ENCODE peak calls at places on chromosomes 3 and 15, in eight cellular contexts. N is H7, G is choroid plexus epithelial cell, Q is A549, F is tibial artery, Z is fibroblast of mammary gland, S is psoas muscle, J is ovary. H is an unnamed sample.

GRCh38 chr3:170083343-170083742 is 45.5 kb downstream of the GPR160 start:
- DNase-seq in N (no peak), G (no peak), F (no peak), S (no peak), Z (no peak), Q (no peak), J (no peak), H (no peak)

GRCh38 chr3:11846281-11847034 is at the start of gene TAMM41:
- DNase-seq in J (peak), G (peak), Z (peak), N (peak), S (peak), F (peak), Q (peak), H (peak)

GRCh38 chr15:91214675-91215590 is 114.9 kb downstream of the SV2B start:
- DNase-seq in Q (no peak), Z (no peak), G (no peak), J (no peak), N (no peak), F (no peak), S (no peak), H (no peak)

GRCh38 chr15:69612112-69612511 is 159.5 kb downstream of the RPLP1 start:
- DNase-seq in Z (no peak), N (no peak), F (no peak), Q (no peak), J (no peak), S (no peak), G (no peak), H (no peak)

GRCh38 chr3:43032646-43033628 is 53.8 kb downstream of the GASK1A start:
- DNase-seq in Q (no peak), N (no peak), Z (no peak), J (no peak), S (no peak), G (no peak), F (no peak), H (no peak)

GRCh38 chr3:59023612-59024011 is 26.2 kb downstream of the CFAP20DC start:
- DNase-seq in Q (no peak), Z (no peak), F (no peak), S (no peak), J (no peak), G (no peak), N (no peak), H (no peak)

GRCh38 chr3:177174607-177175006 is 22.7 kb downstream of the TBL1XR1 start:
- DNase-seq in J (no peak), S (no peak), Z (no peak), G (no peak), Q (no peak), N (no peak), F (no peak), H (no peak)

GRCh38 chr3:38730281-38730680 is 80.8 kb upstream of the SCN5A start:
- DNase-seq in N (no peak), Z (peak), J (no peak), G (peak), S (no peak), F (no peak), Q (no peak), H (peak)

GRCh38 chr3:136465296-136465695 is 215.2 kb downstream of the PCCB start:
- DNase-seq in F (no peak), J (no peak), Z (peak), G (no peak), N (no peak), Q (no peak), S (no peak), H (no peak)

GRCh38 chr3:67384790-67385397 is 269.5 kb downstream of the SUCLG2 start:
- DNase-seq in G (peak), Q (peak), J (no peak), N (peak), S (no peak), Z (peak), F (no peak), H (peak)

GRCh38 chr15:64092864-64093626 is 593 bp downstream of the CIAO2A start:
- DNase-seq in Z (peak), N (peak), G (peak), Q (peak), J (peak), S (peak), F (no peak), H (peak)

GRCh38 chr3:177483182-177483967 is 286.1 kb upstream of the TBL1XR1 start:
- DNase-seq in Q (no peak), S (no peak), G (peak), Z (no peak), F (no peak), J (no peak), N (peak), H (no peak)

GRCh38 chr3:124459678-124460077 is 270.6 kb upstream of the UMPS start:
- DNase-seq in Q (no peak), J (no peak), G (no peak), F (no peak), S (no peak), Z (no peak), N (no peak), H (no peak)

GRCh38 chr3:187456268-187456667 is 88.1 kb downstream of the RTP4 start:
- DNase-seq in N (no peak), J (peak), Z (peak), G (peak), F (peak), Q (no peak), S (peak), H (no peak)

GRCh38 chr15:65980824-65981456 is 111.6 kb downstream of the RAB11A start:
- DNase-seq in G (peak), F (peak), S (peak), J (peak), N (peak), Q (peak), Z (peak), H (peak)

GRCh38 chr15:51629612-51630011 is 7.0 kb upstream of the DMXL2 start:
- DNase-seq in N (no peak), F (peak), Q (no peak), Z (peak), G (peak), S (no peak), J (no peak), H (no peak)

GRCh38 chr3:20079621-20080020 is 39.4 kb downstream of the KAT2B start:
- DNase-seq in F (no peak), Q (no peak), N (no peak), S (no peak), Z (no peak), G (no peak), J (no peak), H (no peak)

GRCh38 chr3:42118762-42119361 is 27.7 kb downstream of the TRAK1 start:
- DNase-seq in S (peak), G (peak), F (no peak), N (peak), Q (peak), Z (peak), J (no peak), H (peak)

GRCh38 chr15:71397377-71397776 is 282.1 kb downstream of the THSD4 start:
- DNase-seq in Q (peak), N (no peak), F (no peak), S (no peak), J (no peak), G (peak), Z (peak), H (no peak)

GRCh38 chr15:99507016-99507731 is 58.6 kb upstream of the MEF2A start:
- DNase-seq in Q (no peak), F (peak), G (peak), Z (peak), N (no peak), S (peak), J (peak), H (peak)

GRCh38 chr3:86104154-86104553 is 886.8 kb downstream of the VGLL3 start:
- DNase-seq in S (no peak), J (no peak), F (no peak), G (no peak), N (peak), Z (no peak), Q (no peak), H (no peak)

GRCh38 chr15:78322724-78323395 is 17.3 kb upstream of the CRABP1 start:
- DNase-seq in Z (no peak), Q (no peak), N (peak), J (no peak), F (no peak), S (peak), G (no peak), H (no peak)

GRCh38 chr3:190017575-190018288 is 103.0 kb downstream of the P3H2 start:
- DNase-seq in F (no peak), J (peak), S (no peak), Z (peak), G (peak), N (no peak), Q (peak), H (peak)

GRCh38 chr3:99686955-99687612 is 48.7 kb downstream of the COL8A1 start:
- DNase-seq in F (peak), Z (peak), Q (peak), G (peak), S (peak), J (peak), N (peak), H (peak)

GRCh38 chr3:194205675-194206133 is 69.8 kb downstream of the HES1 start:
- DNase-seq in Q (peak), F (no peak), S (no peak), N (peak), J (no peak), G (peak), Z (no peak), H (peak)

GRCh38 chr3:145798691-145799550 is 362.1 kb downstream of the PLOD2 start:
- DNase-seq in G (peak), J (no peak), F (no peak), S (no peak), Z (peak), N (no peak), Q (no peak), H (peak)

GRCh38 chr3:149663966-149664365 is 6.1 kb upstream of the WWTR1 start:
- DNase-seq in G (no peak), Z (no peak), J (no peak), Q (no peak), F (no peak), N (no peak), S (no peak), H (no peak)

GRCh38 chr15:83470895-83471294 is 23.8 kb downstream of the SH3GL3 start:
- DNase-seq in J (no peak), Z (no peak), Q (no peak), S (no peak), N (no peak), F (no peak), G (no peak), H (no peak)

GRCh38 chr15:29849218-29849617 is 26.9 kb upstream of the TJP1 start:
- DNase-seq in S (no peak), N (no peak), Z (no peak), G (peak), F (no peak), J (no peak), Q (no peak), H (peak)

GRCh38 chr3:108132727-108133373 is 42.0 kb upstream of the CD47 start:
- DNase-seq in N (no peak), G (peak), F (no peak), J (no peak), Q (peak), S (no peak), Z (peak), H (peak)

GRCh38 chr15:36407647-36408046 is 171.8 kb upstream of the CDIN1 start:
- DNase-seq in Z (peak), G (peak), N (peak), J (no peak), F (no peak), S (no peak), Q (no peak), H (peak)

GRCh38 chr3:14598143-14598569 is 53.4 kb upstream of the CCDC174 start:
- DNase-seq in Z (peak), Q (peak), S (no peak), G (peak), N (peak), J (no peak), F (no peak), H (peak)

GRCh38 chr3:128490650-128491070 is 2.3 kb downstream of the GATA2 start:
- DNase-seq in F (peak), S (no peak), G (no peak), J (no peak), Q (no peak), N (no peak), Z (no peak), H (peak)

GRCh38 chr3:128488636-128488994 is 4.4 kb downstream of the GATA2 start:
- DNase-seq in Z (no peak), N (no peak), Q (no peak), J (no peak), S (no peak), G (no peak), F (no peak), H (peak)

GRCh38 chr3:128488995-128489859 is 3.8 kb downstream of the GATA2 start:
- DNase-seq in G (no peak), Z (no peak), F (no peak), J (no peak), N (peak), S (no peak), Q (no peak), H (no peak)

GRCh38 chr3:128491071-128491899 is 1.7 kb downstream of the GATA2 start:
- DNase-seq in Z (no peak), G (no peak), J (no peak), Q (no peak), N (peak), F (peak), S (no peak), H (no peak)

GRCh38 chr3:128489860-128490649 is 2.9 kb downstream of the GATA2 start:
- DNase-seq in J (no peak), F (peak), Z (no peak), S (no peak), G (peak), Q (no peak), N (peak), H (no peak)
- H3K4me3 ChIP-seq in J (peak), F (peak), Z (no peak), S (peak), G (peak), Q (peak), N (peak), H (peak)

GRCh38 chr3:64179860-64180259 is 45.4 kb downstream of the PRICKLE2 start:
- DNase-seq in G (no peak), J (no peak), F (no peak), Z (peak), N (no peak), Q (no peak), S (no peak), H (no peak)
- H3K4me3 ChIP-seq in G (no peak), J (no peak), F (no peak), Z (no peak), N (no peak), Q (no peak), S (no peak), H (no peak)

GRCh38 chr15:45157056-45157455 is 27.3 kb downstream of the DUOX1 start:
- DNase-seq in N (no peak), Q (no peak), J (no peak), F (no peak), Z (peak), S (no peak), G (peak), H (peak)
- H3K4me3 ChIP-seq in N (no peak), Q (no peak), J (no peak), F (no peak), Z (no peak), S (no peak), G (no peak), H (no peak)

GRCh38 chr3:101780661-101781060 is 1.6 kb downstream of the NXPE3 start:
- DNase-seq in G (peak), S (no peak), Q (peak), F (no peak), J (peak), N (peak), Z (peak), H (peak)
- H3K4me3 ChIP-seq in G (peak), S (peak), Q (peak), F (peak), J (no peak), N (no peak), Z (peak), H (peak)

H was measured in fibroblast of lung.